ENCODE peak calls at places on chromosomes 2 and 18, in six cellular contexts. B, S, T, H, K and O are unnamed samples. For H3K27me3, the result is how much of the 10 kb centered on the place peaks cover.

GRCh38 chr2:163778045-163778753 is 42.4 kb upstream of the FIGN start:
- DNase-seq in H (no peak), B (no peak), K (no peak), T (no peak), S (no peak), O (no peak)

GRCh38 chr2:12684471-12684936 is 32.2 kb upstream of the TRIB2 start:
- DNase-seq in T (no peak), H (no peak), S (no peak), B (no peak), K (no peak), O (peak)

GRCh38 chr2:167310442-167310841 is 422.2 kb downstream of the XIRP2 start:
- DNase-seq in H (no peak), K (no peak), S (no peak), T (no peak), B (peak), O (no peak)

GRCh38 chr2:52919668-52920067 is 847.9 kb upstream of the CHAC2 start:
- DNase-seq in K (no peak), B (no peak), S (no peak), H (no peak), T (no peak), O (peak)

GRCh38 chr2:20224191-20224715 is 677 bp downstream of the SDC1 start:
- DNase-seq in S (no peak), K (no peak), B (peak), H (no peak), T (no peak), O (no peak)

GRCh38 chr2:52859065-52859464 is 908.5 kb upstream of the CHAC2 start:
- DNase-seq in T (no peak), S (no peak), K (no peak), B (no peak), H (no peak), O (no peak)

GRCh38 chr2:45024600-45025291 is 15.5 kb upstream of the SIX2 start:
- DNase-seq in K (peak), S (no peak), B (no peak), H (no peak), T (no peak), O (no peak)

GRCh38 chr2:1847846-1848598 is 103.7 kb upstream of the PXDN start:
- DNase-seq in S (no peak), K (no peak), T (no peak), H (no peak), B (no peak), O (no peak)

GRCh38 chr2:131047920-131048560 is 45.2 kb downstream of the FAM168B start:
- DNase-seq in S (no peak), H (peak), K (no peak), B (no peak), T (no peak), O (no peak)

GRCh38 chr2:39734451-39734850 is 44.6 kb downstream of the THUMPD2 start:
- DNase-seq in T (no peak), S (no peak), K (no peak), H (no peak), B (no peak), O (no peak)

GRCh38 chr2:191463790-191464189 is 214.1 kb upstream of the NABP1 start:
- DNase-seq in T (no peak), K (no peak), H (no peak), S (no peak), B (no peak), O (peak)

GRCh38 chr2:19353721-19354050 is 4.7 kb downstream of the OSR1 start:
- DNase-seq in S (no peak), K (no peak), B (no peak), T (no peak), H (no peak), O (no peak)

GRCh38 chr18:9771261-9771976 is 63.3 kb downstream of the RAB31 start:
- DNase-seq in B (peak), T (peak), K (peak), H (peak), S (peak), O (peak)

GRCh38 chr2:118177318-118177717 is 89.0 kb downstream of the INSIG2 start:
- DNase-seq in T (no peak), H (no peak), S (no peak), B (no peak), K (no peak), O (peak)

GRCh38 chr2:65687614-65688013 is 255.2 kb upstream of the SPRED2 start:
- DNase-seq in K (no peak), S (no peak), B (no peak), H (no peak), T (no peak), O (no peak)

GRCh38 chr18:62857278-62857976 is 142.1 kb downstream of the PHLPP1 start:
- DNase-seq in T (no peak), B (peak), K (no peak), S (no peak), H (no peak), O (no peak)

GRCh38 chr18:47756364-47757016 is 174.0 kb downstream of the SMAD2 start:
- DNase-seq in K (peak), S (peak), B (peak), H (no peak), T (peak), O (peak)

GRCh38 chr2:108917078-108917440 is 72.0 kb downstream of the EDAR start:
- DNase-seq in S (peak), T (no peak), K (peak), B (no peak), H (peak), O (peak)

GRCh38 chr2:12034303-12034861 is 287.9 kb downstream of the LPIN1 start:
- DNase-seq in K (no peak), S (no peak), H (no peak), B (no peak), T (no peak), O (no peak)

GRCh38 chr2:224518806-224519580 is 66.2 kb downstream of the CUL3 start:
- DNase-seq in T (no peak), B (no peak), K (no peak), S (no peak), H (no peak), O (no peak)

GRCh38 chr18:25979358-25979727 is 111.1 kb downstream of the SS18 start:
- DNase-seq in S (no peak), T (no peak), H (no peak), B (no peak), K (no peak), O (no peak)

DNA sequence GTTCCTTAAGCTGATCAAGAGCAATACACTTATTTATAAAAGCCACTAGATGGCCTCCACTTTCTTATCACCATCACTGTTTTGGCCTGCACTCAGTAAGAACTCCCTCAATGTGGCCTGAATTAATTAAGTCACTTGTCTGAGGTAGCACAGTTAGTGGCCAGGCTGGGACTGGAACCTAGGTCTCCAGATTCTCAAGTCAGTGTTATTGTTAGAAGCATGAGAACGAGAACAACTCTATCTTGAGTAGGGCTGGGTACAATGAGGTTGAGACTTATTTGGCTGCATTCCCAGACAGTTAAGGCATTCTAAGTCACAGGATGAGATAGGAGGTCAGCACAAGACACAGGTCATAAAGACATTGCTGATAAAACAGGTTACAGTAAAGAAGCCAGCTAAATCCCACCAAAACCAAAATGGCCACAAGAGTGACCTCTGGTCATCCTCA is 115.8 kb downstream of the SS18 start:
- DNase-seq in T (no peak), H (no peak), K (no peak), S (no peak), B (no peak), O (no peak)
- H3K4me3 ChIP-seq in T (no peak), H (no peak), K (no peak), S (no peak), B (no peak), O (no peak)

GRCh38 chr2:237240252-237240651 is 154.6 kb downstream of the COPS8 start:
- DNase-seq in K (no peak), H (no peak), S (no peak), B (no peak), T (no peak), O (no peak)

GRCh38 chr2:237250599-237250998 is 163.4 kb downstream of the COL6A3 start:
- DNase-seq in B (no peak), H (no peak), T (no peak), K (no peak), S (no peak), O (no peak)

GRCh38 chr2:237243487-237243886 is 157.8 kb downstream of the COPS8 start:
- DNase-seq in S (no peak), B (no peak), T (no peak), K (no peak), H (no peak), O (no peak)

GRCh38 chr2:237242091-237242536 is 156.4 kb downstream of the COPS8 start:
- DNase-seq in T (no peak), B (no peak), H (no peak), K (no peak), S (no peak), O (no peak)

GRCh38 chr2:237244976-237245646 is 159.4 kb downstream of the COPS8 start:
- DNase-seq in S (no peak), K (no peak), H (no peak), B (no peak), T (no peak), O (no peak)
- H3K27ac ChIP-seq in S (no peak), K (no peak), H (peak), B (no peak), T (peak), O (no peak)

DNA sequence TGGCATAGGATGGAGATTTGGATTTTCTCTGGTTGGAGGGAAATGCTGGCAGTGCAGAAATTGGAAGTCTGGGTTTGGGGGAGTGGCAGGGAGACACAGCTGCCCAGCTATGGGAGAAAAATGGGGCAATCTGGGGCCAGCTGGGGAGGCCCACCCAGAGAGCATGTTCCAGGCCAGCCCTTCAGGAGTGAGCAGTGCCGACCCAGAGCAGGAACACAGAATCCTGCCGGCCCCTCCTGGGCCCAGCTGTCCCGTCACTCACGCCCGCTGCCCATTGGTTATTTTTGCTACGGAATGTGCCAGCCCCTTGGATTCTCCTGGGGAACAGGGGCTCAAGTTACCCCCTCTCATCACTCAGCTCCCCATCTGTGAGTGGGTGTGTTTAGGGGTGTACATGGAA is 4.9 kb downstream of the SPEG start:
- DNase-seq in B (no peak), S (no peak), T (no peak), K (no peak), H (no peak), O (no peak)
- H3K27me3 ChIP-seq in B (under half), S (half or more), T (half or more), K (under half), H (half or more), O (under half)

DNA sequence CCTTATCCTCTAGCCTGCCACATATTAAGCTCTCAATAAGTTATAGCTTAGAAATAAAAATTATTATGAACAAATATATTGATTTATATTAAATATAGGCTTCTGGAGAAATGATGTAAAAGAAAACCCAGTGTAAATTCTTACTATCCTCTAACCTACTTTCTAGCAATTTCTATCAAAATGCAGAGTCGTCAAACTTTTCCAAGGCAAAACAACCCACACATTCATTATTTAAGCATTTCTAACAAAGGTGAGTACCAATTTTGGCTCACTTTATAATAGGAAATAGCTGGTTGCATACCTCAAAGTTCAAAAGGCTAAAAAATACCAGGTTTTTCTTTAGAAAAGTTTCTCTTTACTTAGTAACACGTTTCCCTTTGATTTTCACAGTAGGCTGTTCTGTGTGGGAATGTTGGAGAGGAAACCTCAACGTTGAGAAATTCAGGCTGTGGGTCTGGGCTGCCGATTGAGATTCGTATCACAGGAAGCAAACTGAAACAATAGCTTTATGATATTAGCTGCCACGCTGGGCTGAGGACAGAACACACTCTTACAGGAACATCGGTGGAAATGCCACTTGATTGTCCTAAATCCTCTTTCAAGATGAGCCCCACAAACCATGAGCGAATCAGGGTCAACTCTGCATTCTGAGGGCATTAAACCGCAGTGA is 53.0 kb downstream of the EPAS1 start:
- DNase-seq in K (no peak), T (no peak), B (no peak), S (no peak), H (no peak), O (no peak)
- H3K4me3 ChIP-seq in K (no peak), T (peak), B (no peak), S (no peak), H (no peak), O (no peak)

GRCh38 chr2:159712929-159713575 is 746 bp downstream of the MARCHF7 start:
- DNase-seq in T (no peak), B (peak), K (no peak), H (no peak), S (peak), O (peak)

GRCh38 chr2:159712194-159712928 is at the start of gene MARCHF7:
- DNase-seq in T (peak), H (peak), B (peak), S (peak), K (peak), O (peak)

GRCh38 chr2:159711562-159712193 is 628 bp upstream of the MARCHF7 start:
- DNase-seq in S (no peak), H (no peak), B (no peak), K (no peak), T (no peak), O (no peak)

GRCh38 chr2:159708066-159708760 is 4.1 kb upstream of the MARCHF7 start:
- DNase-seq in K (no peak), T (no peak), B (no peak), H (no peak), S (no peak), O (no peak)

DNA sequence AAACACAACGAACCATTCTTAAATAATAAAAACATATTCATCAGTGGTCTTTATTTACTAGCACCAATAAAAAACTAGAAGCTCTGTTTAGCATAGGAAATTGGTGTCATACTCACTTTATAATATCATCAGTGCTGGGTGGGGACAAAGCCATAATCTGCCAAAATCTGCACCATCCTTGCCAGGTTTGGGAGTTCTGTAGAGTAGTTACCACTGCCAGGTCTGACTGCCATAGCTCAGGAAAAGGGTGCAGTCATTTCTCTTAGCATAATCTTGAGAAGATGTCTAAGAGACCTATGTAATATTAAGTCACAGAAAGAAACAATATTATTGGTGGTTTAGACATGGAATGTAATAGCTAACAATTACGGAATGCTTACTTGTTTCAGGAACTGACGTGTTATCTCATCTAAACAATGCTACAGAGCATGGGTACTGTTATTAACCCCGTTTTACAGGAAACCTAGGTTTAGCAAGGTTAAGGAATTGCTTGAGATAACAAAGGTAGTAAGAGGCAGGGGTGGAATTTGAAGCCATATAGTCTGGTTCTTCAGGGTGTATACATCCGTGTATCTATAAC is 1.6 kb upstream of the MARCHF7 start:
- DNase-seq in S (no peak), H (no peak), K (no peak), B (no peak), T (no peak), O (peak)
- H3K27ac ChIP-seq in S (no peak), H (peak), K (no peak), B (peak), T (peak), O (peak)

DNA sequence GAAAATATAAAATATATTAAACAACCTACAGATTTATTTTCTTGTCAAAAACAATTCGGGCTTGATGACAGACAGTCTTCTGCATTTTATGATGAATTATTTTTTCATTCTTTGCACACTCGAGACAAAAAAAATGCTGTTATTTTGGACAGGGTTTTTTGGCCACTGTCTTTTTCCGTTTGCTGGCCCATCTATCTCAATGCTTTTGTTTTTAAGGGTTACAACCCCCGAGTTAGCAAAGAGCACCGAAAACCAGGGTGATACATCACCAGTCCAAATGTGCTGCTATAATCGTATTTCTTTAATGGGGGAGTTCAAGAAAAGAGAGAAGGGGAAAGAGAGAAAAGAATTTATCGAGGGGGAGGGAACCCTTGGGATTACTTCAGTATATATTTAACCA is 7.7 kb downstream of the EVX2 start:
- DNase-seq in H (no peak), K (no peak), T (no peak), S (no peak), B (no peak), O (no peak)
- H3K27me3 ChIP-seq in H (half or more), K (half or more), T (half or more), S (half or more), B (half or more), O (half or more)

GRCh38 chr18:76349067-76349715 is 145.9 kb downstream of the ZNF516 start:
- DNase-seq in H (no peak), S (peak), K (peak), T (peak), B (peak), O (peak)
- H3K4me3 ChIP-seq in H (peak), S (peak), K (peak), T (peak), B (no peak), O (no peak)

GRCh38 chr18:80033181-80034067 is 810 bp upstream of the RBFA start:
- DNase-seq in K (no peak), H (no peak), B (peak), S (no peak), T (no peak), O (peak)
- H3K27ac ChIP-seq in K (peak), H (peak), B (peak), S (peak), T (peak), O (peak)

GRCh38 chr2:176140520-176141317 is 10.6 kb upstream of the HOXD4 start:
- DNase-seq in S (peak), H (peak), B (peak), T (peak), K (peak), O (peak)

GRCh38 chr2:176138526-176139169 is 9.1 kb downstream of the HOXD8 start:
- DNase-seq in K (no peak), T (no peak), S (no peak), B (no peak), H (peak), O (no peak)

GRCh38 chr2:176139170-176139611 is 9.7 kb downstream of the HOXD8 start:
- DNase-seq in T (no peak), K (no peak), S (no peak), H (peak), B (no peak), O (no peak)

GRCh38 chr2:176140130-176140519 is 10.6 kb downstream of the HOXD8 start:
- DNase-seq in S (no peak), K (no peak), B (no peak), H (peak), T (no peak), O (no peak)

DNA sequence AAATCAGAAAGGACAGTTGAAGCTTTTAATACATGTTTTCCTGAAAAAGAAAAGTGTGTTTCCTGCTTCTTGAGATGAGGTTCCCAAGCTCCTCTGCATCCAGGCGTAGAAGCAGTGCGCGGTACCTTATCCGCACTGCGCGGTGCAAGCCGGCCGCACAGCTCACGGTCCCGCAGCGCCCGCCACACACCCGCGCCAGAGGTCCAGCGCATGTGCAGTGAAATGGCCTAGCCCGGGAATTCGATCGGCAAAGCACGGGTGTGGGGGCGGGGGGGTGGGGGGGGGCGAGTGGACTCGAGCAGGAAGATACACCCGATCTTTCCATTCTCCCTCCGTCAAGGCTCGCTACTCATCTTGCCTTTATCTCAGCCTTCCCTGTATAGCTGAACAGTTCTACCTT is 10.1 kb downstream of the HOXD8 start:
- DNase-seq in K (no peak), T (no peak), S (no peak), B (no peak), H (no peak), O (no peak)
- H3K27me3 ChIP-seq in K (under half), T (half or more), S (half or more), B (half or more), H (half or more), O (under half)

GRCh38 chr2:144516981-144517824 is 2.7 kb downstream of the ZEB2 start:
- DNase-seq in K (no peak), H (peak), S (no peak), T (peak), B (peak), O (peak)

GRCh38 chr2:144514731-144515424 is 5.0 kb downstream of the ZEB2 start:
- DNase-seq in B (no peak), S (no peak), T (no peak), K (no peak), H (no peak), O (no peak)

GRCh38 chr2:144516417-144516980 is 3.4 kb downstream of the ZEB2 start:
- DNase-seq in B (no peak), K (no peak), H (no peak), S (no peak), T (peak), O (no peak)

GRCh38 chr2:144515425-144515693 is 4.6 kb downstream of the ZEB2 start:
- DNase-seq in K (no peak), S (no peak), H (no peak), B (no peak), T (no peak), O (no peak)

GRCh38 chr2:144515694-144516416 is 4.1 kb downstream of the ZEB2 start:
- DNase-seq in K (no peak), H (no peak), B (peak), T (peak), S (no peak), O (no peak)
- H3K4me3 ChIP-seq in K (peak), H (peak), B (peak), T (peak), S (no peak), O (peak)